ENCODE peak calls at places on chromosomes 2 and 18, in four cellular contexts. One of them, this sample, is unnamed. For H3K9me3, the result is how much of the 10 kb centered on the place peaks cover.

GRCh38 chr2:102063360-102063947 is 71.7 kb downstream of the IL1R2 start:
- DNase-seq in Peyer's patch: peak
- DNase-seq in mucosa of descending colon: no peak
- DNase-seq in PC-3: no peak
- DNase-seq in this sample: no peak

GRCh38 chr2:184879671-184880070 is 281.3 kb downstream of the ZNF804A start:
- DNase-seq in Peyer's patch: no peak
- DNase-seq in mucosa of descending colon: no peak
- DNase-seq in PC-3: peak
- DNase-seq in this sample: no peak

GRCh38 chr2:37869304-37869703 is 55.8 kb upstream of the RMDN2 start:
- DNase-seq in Peyer's patch: no peak
- DNase-seq in mucosa of descending colon: no peak
- DNase-seq in PC-3: no peak
- DNase-seq in this sample: no peak

GRCh38 chr2:68709421-68709911 is 25.1 kb upstream of the ARHGAP25 start:
- DNase-seq in Peyer's patch: no peak
- DNase-seq in mucosa of descending colon: no peak
- DNase-seq in PC-3: peak
- DNase-seq in this sample: no peak

GRCh38 chr2:73870084-73870483 is 22.7 kb upstream of the ACTG2 start:
- DNase-seq in Peyer's patch: peak
- DNase-seq in mucosa of descending colon: no peak
- DNase-seq in PC-3: no peak
- DNase-seq in this sample: no peak

GRCh38 chr2:161420406-161421025 is 4.4 kb downstream of the TBR1 start:
- DNase-seq in Peyer's patch: no peak
- DNase-seq in mucosa of descending colon: no peak
- DNase-seq in PC-3: no peak
- DNase-seq in this sample: no peak

GRCh38 chr2:43041661-43042360 is 184.6 kb downstream of the ZFP36L2 start:
- DNase-seq in Peyer's patch: no peak
- DNase-seq in mucosa of descending colon: peak
- DNase-seq in PC-3: peak
- DNase-seq in this sample: peak

GRCh38 chr2:10091182-10091932 is 11.1 kb upstream of the CYS1 start:
- DNase-seq in Peyer's patch: peak
- DNase-seq in mucosa of descending colon: peak
- DNase-seq in PC-3: no peak
- DNase-seq in this sample: no peak

GRCh38 chr2:217147751-217148318 is 288.0 kb upstream of the TNP1 start:
- DNase-seq in Peyer's patch: no peak
- DNase-seq in mucosa of descending colon: no peak
- DNase-seq in PC-3: no peak
- DNase-seq in this sample: no peak

GRCh38 chr18:35311506-35311905 is 21.5 kb upstream of the ZSCAN30 start:
- DNase-seq in Peyer's patch: no peak
- DNase-seq in mucosa of descending colon: no peak
- DNase-seq in PC-3: no peak
- DNase-seq in this sample: no peak

GRCh38 chr18:35303610-35304009 is 13.6 kb upstream of the ZSCAN30 start:
- DNase-seq in Peyer's patch: no peak
- DNase-seq in mucosa of descending colon: no peak
- DNase-seq in PC-3: no peak
- DNase-seq in this sample: no peak

GRCh38 chr18:35306588-35307250 is 16.7 kb upstream of the ZSCAN30 start:
- DNase-seq in Peyer's patch: no peak
- DNase-seq in mucosa of descending colon: no peak
- DNase-seq in PC-3: no peak
- DNase-seq in this sample: no peak
- H3K9me3 ChIP-seq in Peyer's patch: half or more
- H3K9me3 ChIP-seq in mucosa of descending colon: half or more
- H3K9me3 ChIP-seq in PC-3: under half
- H3K9me3 ChIP-seq in this sample: under half

GRCh38 chr2:145416640-145417039 is 896.7 kb upstream of the ZEB2 start:
- DNase-seq in Peyer's patch: no peak
- DNase-seq in mucosa of descending colon: no peak
- DNase-seq in PC-3: no peak
- DNase-seq in this sample: no peak

GRCh38 chr2:145421841-145422240 is 901.9 kb upstream of the ZEB2 start:
- DNase-seq in Peyer's patch: no peak
- DNase-seq in mucosa of descending colon: no peak
- DNase-seq in PC-3: no peak
- DNase-seq in this sample: no peak

GRCh38 chr2:145423809-145424208 is 903.9 kb upstream of the ZEB2 start:
- DNase-seq in Peyer's patch: no peak
- DNase-seq in mucosa of descending colon: no peak
- DNase-seq in PC-3: no peak
- DNase-seq in this sample: no peak

DNA sequence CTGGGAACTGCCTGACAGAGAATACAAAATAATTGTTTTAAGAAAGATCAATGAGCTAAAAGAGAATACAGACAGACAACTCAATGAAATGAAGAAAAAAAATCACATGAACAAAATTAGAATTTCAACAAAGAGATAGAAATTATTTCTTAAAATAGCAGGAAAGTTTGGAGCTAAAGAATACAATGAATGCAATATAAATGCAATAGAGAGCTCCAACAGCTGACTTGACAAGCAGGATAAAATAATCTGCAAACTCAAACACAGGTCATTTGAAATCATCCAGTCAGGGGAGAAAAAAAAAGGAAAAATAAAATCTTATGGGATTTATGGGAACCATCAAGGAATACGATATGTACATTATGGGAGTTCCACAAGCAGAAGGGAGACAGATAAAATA is 902.7 kb upstream of the ZEB2 start:
- DNase-seq in Peyer's patch: no peak
- DNase-seq in mucosa of descending colon: no peak
- DNase-seq in PC-3: no peak
- DNase-seq in this sample: no peak
- H3K9me3 ChIP-seq in Peyer's patch: under half
- H3K9me3 ChIP-seq in mucosa of descending colon: under half
- H3K9me3 ChIP-seq in PC-3: under half
- H3K9me3 ChIP-seq in this sample: under half

DNA sequence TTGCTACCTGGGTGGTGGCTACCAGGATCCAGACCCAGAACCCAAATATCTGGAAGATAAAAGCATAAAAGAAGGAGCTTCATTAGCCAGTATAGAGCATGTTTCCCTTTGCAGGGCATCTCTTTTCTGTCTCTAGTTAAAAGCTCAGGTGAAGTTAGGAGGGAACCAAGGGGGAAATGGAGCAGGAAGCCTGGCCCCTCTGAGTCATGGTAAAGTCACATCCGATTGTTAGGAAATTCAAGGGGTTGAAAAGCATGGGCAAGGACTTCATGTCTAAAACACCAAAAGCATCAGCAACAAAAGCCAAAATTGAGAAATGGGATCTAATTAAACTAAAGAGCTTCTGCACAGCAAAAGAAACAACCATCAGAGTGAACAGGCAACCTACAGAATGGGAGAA is 126.9 kb downstream of the RPIA start:
- DNase-seq in Peyer's patch: no peak
- DNase-seq in mucosa of descending colon: no peak
- DNase-seq in PC-3: peak
- DNase-seq in this sample: no peak
- H3K9me3 ChIP-seq in Peyer's patch: under half
- H3K9me3 ChIP-seq in mucosa of descending colon: under half
- H3K9me3 ChIP-seq in PC-3: under half
- H3K9me3 ChIP-seq in this sample: under half

GRCh38 chr18:35244671-35245070 is 3.8 kb downstream of the ZNF397 start:
- DNase-seq in Peyer's patch: no peak
- DNase-seq in mucosa of descending colon: no peak
- DNase-seq in PC-3: no peak
- DNase-seq in this sample: no peak
- H3K9me3 ChIP-seq in Peyer's patch: under half
- H3K9me3 ChIP-seq in mucosa of descending colon: under half
- H3K9me3 ChIP-seq in PC-3: under half
- H3K9me3 ChIP-seq in this sample: under half

DNA sequence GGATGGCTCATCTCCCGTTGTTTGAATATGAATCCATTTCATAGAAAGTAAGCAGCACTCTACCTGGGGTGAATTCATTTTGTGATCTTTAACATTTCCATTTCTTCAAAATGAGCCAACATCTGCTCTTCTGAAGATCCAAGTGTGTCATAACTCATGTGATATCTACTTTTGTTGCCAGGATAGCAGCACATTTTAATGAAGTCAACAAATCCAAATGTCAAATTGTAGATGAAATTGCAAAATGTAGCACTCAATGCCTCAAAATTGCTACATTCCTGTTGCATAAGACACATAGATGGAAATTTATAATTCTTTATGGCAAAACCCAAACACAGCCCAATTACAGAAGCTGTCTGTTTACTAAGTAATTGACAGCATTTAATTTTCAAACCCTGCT is 360.7 kb downstream of the TMX3 start:
- DNase-seq in Peyer's patch: no peak
- DNase-seq in mucosa of descending colon: no peak
- DNase-seq in PC-3: no peak
- DNase-seq in this sample: no peak
- H3K9me3 ChIP-seq in Peyer's patch: under half
- H3K9me3 ChIP-seq in mucosa of descending colon: under half
- H3K9me3 ChIP-seq in PC-3: under half
- H3K9me3 ChIP-seq in this sample: under half

GRCh38 chr2:135252805-135253458 is 200.8 kb downstream of the RAB3GAP1 start:
- DNase-seq in Peyer's patch: no peak
- DNase-seq in mucosa of descending colon: no peak
- DNase-seq in PC-3: no peak
- DNase-seq in this sample: no peak

GRCh38 chr2:135257383-135258090 is 205.4 kb downstream of the RAB3GAP1 start:
- DNase-seq in Peyer's patch: no peak
- DNase-seq in mucosa of descending colon: no peak
- DNase-seq in PC-3: peak
- DNase-seq in this sample: no peak

GRCh38 chr2:135256531-135257258 is 204.6 kb downstream of the RAB3GAP1 start:
- DNase-seq in Peyer's patch: no peak
- DNase-seq in mucosa of descending colon: no peak
- DNase-seq in PC-3: peak
- DNase-seq in this sample: no peak

GRCh38 chr2:135258193-135258592 is 206.1 kb downstream of the RAB3GAP1 start:
- DNase-seq in Peyer's patch: no peak
- DNase-seq in mucosa of descending colon: no peak
- DNase-seq in PC-3: peak
- DNase-seq in this sample: no peak

GRCh38 chr2:135255208-135255607 is 203.1 kb downstream of the RAB3GAP1 start:
- DNase-seq in Peyer's patch: no peak
- DNase-seq in mucosa of descending colon: no peak
- DNase-seq in PC-3: no peak
- DNase-seq in this sample: no peak
- H3K9me3 ChIP-seq in Peyer's patch: under half
- H3K9me3 ChIP-seq in mucosa of descending colon: under half
- H3K9me3 ChIP-seq in PC-3: under half
- H3K9me3 ChIP-seq in this sample: under half

DNA sequence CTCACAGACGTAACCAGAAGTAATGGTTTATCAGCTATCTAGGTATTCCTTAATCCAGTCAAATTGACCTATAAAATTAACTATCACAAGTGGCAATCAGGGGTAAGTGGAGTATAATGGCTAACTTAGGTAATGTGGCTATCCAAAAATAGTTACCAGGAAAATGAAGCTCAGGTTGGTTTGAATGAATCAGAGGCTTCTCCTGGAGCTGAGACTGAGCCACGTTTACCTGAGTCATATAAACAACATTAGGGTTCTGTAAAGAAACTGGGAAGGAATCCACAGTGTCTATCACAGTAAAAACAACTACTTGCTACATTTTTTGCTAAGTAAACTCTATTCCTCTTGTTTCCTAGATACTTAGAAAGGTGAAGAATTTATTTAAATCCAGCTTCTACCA is 236.0 kb upstream of the SPHKAP start:
- DNase-seq in Peyer's patch: no peak
- DNase-seq in mucosa of descending colon: no peak
- DNase-seq in PC-3: peak
- DNase-seq in this sample: no peak
- H3K9me3 ChIP-seq in Peyer's patch: under half
- H3K9me3 ChIP-seq in mucosa of descending colon: under half
- H3K9me3 ChIP-seq in PC-3: under half
- H3K9me3 ChIP-seq in this sample: under half

GRCh38 chr2:153268941-153269461 is 209.6 kb downstream of the RPRM start:
- DNase-seq in Peyer's patch: no peak
- DNase-seq in mucosa of descending colon: no peak
- DNase-seq in PC-3: no peak
- DNase-seq in this sample: no peak
- H3K9me3 ChIP-seq in Peyer's patch: under half
- H3K9me3 ChIP-seq in mucosa of descending colon: under half
- H3K9me3 ChIP-seq in PC-3: under half
- H3K9me3 ChIP-seq in this sample: under half

DNA sequence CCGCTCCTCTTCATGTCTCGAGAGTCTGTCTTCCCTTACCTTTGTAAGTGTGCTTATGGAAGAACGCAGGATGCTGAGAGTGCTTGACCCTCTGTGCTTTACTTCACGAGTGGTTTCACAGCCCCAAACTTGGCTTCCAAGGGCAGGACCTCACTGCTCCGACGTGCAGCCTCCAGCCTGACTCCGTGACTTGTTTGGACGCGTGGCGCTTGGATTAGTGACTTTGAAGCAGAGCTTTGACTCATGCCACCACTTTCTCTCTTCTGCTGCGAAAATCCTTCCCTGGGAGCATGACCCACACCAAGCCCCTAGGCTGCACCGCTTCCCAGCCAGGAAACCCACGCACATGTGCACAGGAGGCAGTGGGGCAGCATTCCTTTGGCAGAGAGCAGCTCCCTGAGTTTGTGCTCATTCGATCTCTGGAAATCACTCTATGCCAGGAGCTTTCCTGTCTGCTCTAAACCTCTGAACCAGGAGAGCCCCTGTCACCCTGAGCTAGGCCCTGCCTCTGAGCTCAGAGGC is 207.8 kb upstream of the HS6ST1 start:
- DNase-seq in Peyer's patch: no peak
- DNase-seq in mucosa of descending colon: no peak
- DNase-seq in PC-3: no peak
- DNase-seq in this sample: no peak
- H3K9me3 ChIP-seq in Peyer's patch: under half
- H3K9me3 ChIP-seq in mucosa of descending colon: under half
- H3K9me3 ChIP-seq in PC-3: under half
- H3K9me3 ChIP-seq in this sample: under half

This sample was measured in keratinocyte.